ENCODE peak calls at places on chromosomes 6 and 20, in six cellular contexts. One of them, this sample, is unnamed.

GRCh38 chr6:73724389-73724788 is 28.4 kb downstream of the CD109 start:
- DNase-seq in body of pancreas: no peak
- DNase-seq in CD4-positive, alpha-beta T cell: no peak
- DNase-seq in heart right ventricle: no peak
- DNase-seq in AG04450: no peak
- DNase-seq in lower leg skin: no peak
- DNase-seq in this sample: no peak

GRCh38 chr20:9185511-9185910 is 116.6 kb downstream of the PLCB4 start:
- DNase-seq in body of pancreas: no peak
- DNase-seq in CD4-positive, alpha-beta T cell: no peak
- DNase-seq in heart right ventricle: no peak
- DNase-seq in AG04450: peak
- DNase-seq in lower leg skin: no peak
- DNase-seq in this sample: no peak

GRCh38 chr6:4660377-4661321 is 115.6 kb upstream of the CDYL start:
- DNase-seq in body of pancreas: no peak
- DNase-seq in CD4-positive, alpha-beta T cell: no peak
- DNase-seq in heart right ventricle: peak
- DNase-seq in AG04450: no peak
- DNase-seq in lower leg skin: no peak
- DNase-seq in this sample: no peak

GRCh38 chr20:49699200-49699992 is 14.3 kb downstream of the B4GALT5 start:
- DNase-seq in body of pancreas: no peak
- DNase-seq in CD4-positive, alpha-beta T cell: no peak
- DNase-seq in heart right ventricle: no peak
- DNase-seq in AG04450: no peak
- DNase-seq in lower leg skin: no peak
- DNase-seq in this sample: no peak

GRCh38 chr6:26043389-26044139 is 43.7 kb upstream of the HFE start:
- DNase-seq in body of pancreas: peak
- DNase-seq in CD4-positive, alpha-beta T cell: peak
- DNase-seq in heart right ventricle: peak
- DNase-seq in AG04450: peak
- DNase-seq in lower leg skin: peak
- DNase-seq in this sample: peak

GRCh38 chr6:165233089-165233488 is 76.3 kb downstream of the C6orf118 start:
- DNase-seq in body of pancreas: no peak
- DNase-seq in CD4-positive, alpha-beta T cell: no peak
- DNase-seq in heart right ventricle: no peak
- DNase-seq in AG04450: no peak
- DNase-seq in lower leg skin: no peak
- DNase-seq in this sample: no peak

GRCh38 chr20:23666189-23666588 is 22.6 kb downstream of the CST4 start:
- DNase-seq in body of pancreas: no peak
- DNase-seq in CD4-positive, alpha-beta T cell: no peak
- DNase-seq in heart right ventricle: no peak
- DNase-seq in AG04450: no peak
- DNase-seq in lower leg skin: peak
- DNase-seq in this sample: no peak

GRCh38 chr6:158413814-158414563 is 101.7 kb downstream of the TULP4 start:
- DNase-seq in body of pancreas: no peak
- DNase-seq in CD4-positive, alpha-beta T cell: no peak
- DNase-seq in heart right ventricle: no peak
- DNase-seq in AG04450: no peak
- DNase-seq in lower leg skin: no peak
- DNase-seq in this sample: no peak

GRCh38 chr20:25304025-25304549 is 56.2 kb downstream of the PYGB start:
- DNase-seq in body of pancreas: no peak
- DNase-seq in CD4-positive, alpha-beta T cell: no peak
- DNase-seq in heart right ventricle: no peak
- DNase-seq in AG04450: no peak
- DNase-seq in lower leg skin: no peak
- DNase-seq in this sample: no peak

GRCh38 chr6:131122007-131122406 is 13.3 kb upstream of the AKAP7 start:
- DNase-seq in body of pancreas: no peak
- DNase-seq in CD4-positive, alpha-beta T cell: no peak
- DNase-seq in heart right ventricle: no peak
- DNase-seq in AG04450: no peak
- DNase-seq in lower leg skin: no peak
- DNase-seq in this sample: no peak

GRCh38 chr6:131116755-131117360 is 18.4 kb upstream of the AKAP7 start:
- DNase-seq in body of pancreas: peak
- DNase-seq in CD4-positive, alpha-beta T cell: no peak
- DNase-seq in heart right ventricle: peak
- DNase-seq in AG04450: peak
- DNase-seq in lower leg skin: no peak
- DNase-seq in this sample: peak

GRCh38 chr6:131117866-131118265 is 17.4 kb upstream of the AKAP7 start:
- DNase-seq in body of pancreas: no peak
- DNase-seq in CD4-positive, alpha-beta T cell: no peak
- DNase-seq in heart right ventricle: no peak
- DNase-seq in AG04450: no peak
- DNase-seq in lower leg skin: no peak
- DNase-seq in this sample: no peak

GRCh38 chr6:131112252-131112651 is 23.0 kb upstream of the AKAP7 start:
- DNase-seq in body of pancreas: no peak
- DNase-seq in CD4-positive, alpha-beta T cell: no peak
- DNase-seq in heart right ventricle: no peak
- DNase-seq in AG04450: no peak
- DNase-seq in lower leg skin: no peak
- DNase-seq in this sample: no peak

GRCh38 chr6:131116321-131116720 is 18.9 kb upstream of the AKAP7 start:
- DNase-seq in body of pancreas: no peak
- DNase-seq in CD4-positive, alpha-beta T cell: no peak
- DNase-seq in heart right ventricle: no peak
- DNase-seq in AG04450: no peak
- DNase-seq in lower leg skin: no peak
- DNase-seq in this sample: no peak
- TF ChIP-seq CTCF in body of pancreas: no peak
- TF ChIP-seq CTCF in CD4-positive, alpha-beta T cell: no peak
- TF ChIP-seq CTCF in heart right ventricle: no peak
- TF ChIP-seq CTCF in AG04450: no peak
- TF ChIP-seq CTCF in lower leg skin: no peak
- TF ChIP-seq CTCF in this sample: no peak

GRCh38 chr6:33208089-33208967 is at the start of gene RING1:
- DNase-seq in body of pancreas: peak
- DNase-seq in CD4-positive, alpha-beta T cell: peak
- DNase-seq in heart right ventricle: peak
- DNase-seq in AG04450: no peak
- DNase-seq in lower leg skin: peak
- DNase-seq in this sample: peak
- TF ChIP-seq CTCF in body of pancreas: no peak
- TF ChIP-seq CTCF in CD4-positive, alpha-beta T cell: no peak
- TF ChIP-seq CTCF in heart right ventricle: no peak
- TF ChIP-seq CTCF in AG04450: no peak
- TF ChIP-seq CTCF in lower leg skin: no peak
- TF ChIP-seq CTCF in this sample: no peak

GRCh38 chr6:39821014-39821738 is 29.0 kb downstream of the DAAM2 start:
- DNase-seq in body of pancreas: no peak
- DNase-seq in CD4-positive, alpha-beta T cell: no peak
- DNase-seq in heart right ventricle: no peak
- DNase-seq in AG04450: no peak
- DNase-seq in lower leg skin: no peak
- DNase-seq in this sample: no peak
- TF ChIP-seq CTCF in body of pancreas: no peak
- TF ChIP-seq CTCF in CD4-positive, alpha-beta T cell: no peak
- TF ChIP-seq CTCF in heart right ventricle: no peak
- TF ChIP-seq CTCF in AG04450: no peak
- TF ChIP-seq CTCF in lower leg skin: no peak
- TF ChIP-seq CTCF in this sample: no peak

DNA sequence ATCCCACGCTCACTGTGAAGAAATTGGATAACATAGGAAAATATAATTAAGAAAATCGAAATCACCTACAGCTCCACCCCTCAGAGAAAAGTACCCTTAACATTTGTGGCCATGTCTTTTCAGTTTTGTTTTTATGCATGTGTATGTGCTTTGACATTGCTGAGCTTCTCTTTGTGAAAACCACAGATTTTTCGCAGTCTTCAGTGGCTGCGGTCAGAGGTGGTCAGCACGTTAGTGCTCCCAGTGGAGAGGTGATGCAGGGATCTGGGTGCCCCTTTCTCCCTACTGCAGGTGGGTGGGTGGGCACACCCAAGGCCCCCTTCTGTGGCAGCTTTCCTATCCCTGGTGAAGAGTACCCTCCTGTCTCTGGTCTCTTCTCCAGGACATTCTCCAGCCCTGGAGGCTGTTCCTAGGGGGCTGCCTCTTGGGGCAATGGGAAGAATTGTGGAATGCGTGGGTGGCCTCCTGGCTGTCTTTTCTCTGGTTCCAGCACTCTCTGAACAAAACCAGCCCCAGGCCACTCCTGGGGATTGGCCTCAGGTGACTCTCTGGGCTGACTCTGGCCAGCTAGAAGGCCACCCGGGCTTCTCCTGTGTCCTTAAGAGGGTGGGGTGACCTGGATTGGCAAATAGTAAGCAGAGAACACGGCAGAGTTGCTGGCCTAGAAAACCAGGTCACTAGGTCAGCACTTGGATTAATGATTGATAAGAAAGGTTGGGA is 49.8 kb upstream of the FANCE start:
- DNase-seq in body of pancreas: peak
- DNase-seq in CD4-positive, alpha-beta T cell: no peak
- DNase-seq in heart right ventricle: no peak
- DNase-seq in AG04450: no peak
- DNase-seq in lower leg skin: no peak
- DNase-seq in this sample: peak
- TF ChIP-seq CTCF in body of pancreas: no peak
- TF ChIP-seq CTCF in CD4-positive, alpha-beta T cell: no peak
- TF ChIP-seq CTCF in heart right ventricle: no peak
- TF ChIP-seq CTCF in AG04450: no peak
- TF ChIP-seq CTCF in lower leg skin: no peak
- TF ChIP-seq CTCF in this sample: no peak

DNA sequence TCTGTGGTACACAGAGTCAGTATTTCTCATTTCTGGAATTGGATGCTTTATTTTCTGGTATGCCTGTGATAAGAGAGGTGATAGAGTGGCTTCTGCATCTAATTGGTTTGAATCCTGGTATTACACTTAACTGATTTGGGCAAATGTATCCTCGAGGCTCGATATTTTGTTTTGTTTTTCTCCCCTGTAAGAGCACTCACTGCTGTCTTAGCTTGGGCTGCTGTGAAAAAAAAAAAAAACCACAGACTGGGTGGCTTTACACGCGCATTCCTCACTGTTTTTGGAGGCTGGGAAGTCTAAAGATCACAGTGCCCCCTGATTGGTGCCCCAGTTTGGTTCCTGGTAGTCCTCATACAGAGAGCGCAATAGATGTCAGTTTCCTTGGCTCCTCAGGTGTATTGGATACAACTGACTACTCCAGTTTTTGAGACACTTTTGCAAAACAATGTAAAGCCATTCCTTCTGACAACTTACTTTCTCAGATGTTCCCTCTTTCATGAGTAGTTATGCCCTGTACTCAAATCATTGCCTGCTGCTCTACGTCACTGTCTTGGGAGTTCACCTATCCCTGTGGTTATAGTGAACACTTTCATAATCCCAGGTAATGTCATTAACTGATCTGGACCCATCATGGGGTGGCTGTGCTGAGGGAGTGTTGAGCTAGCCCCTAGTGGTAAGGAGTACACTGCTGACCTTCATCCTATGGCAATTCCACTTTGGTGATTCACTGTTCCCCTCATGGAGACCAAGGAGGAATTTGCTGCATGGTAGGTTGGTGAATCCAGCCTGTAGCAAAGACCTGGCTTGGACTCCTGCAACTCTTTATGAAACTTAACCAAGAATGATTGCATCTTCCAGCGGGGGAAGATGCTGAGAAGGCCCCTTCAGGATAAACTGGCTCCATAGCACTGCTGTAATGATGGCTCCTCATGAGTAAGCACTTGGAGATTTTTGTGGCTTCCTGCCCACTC is 3.5 kb upstream of the ACAT2 start:
- DNase-seq in body of pancreas: no peak
- DNase-seq in CD4-positive, alpha-beta T cell: no peak
- DNase-seq in heart right ventricle: no peak
- DNase-seq in AG04450: peak
- DNase-seq in lower leg skin: no peak
- DNase-seq in this sample: no peak
- TF ChIP-seq CTCF in body of pancreas: no peak
- TF ChIP-seq CTCF in CD4-positive, alpha-beta T cell: no peak
- TF ChIP-seq CTCF in heart right ventricle: no peak
- TF ChIP-seq CTCF in AG04450: peak
- TF ChIP-seq CTCF in lower leg skin: no peak
- TF ChIP-seq CTCF in this sample: no peak

DNA sequence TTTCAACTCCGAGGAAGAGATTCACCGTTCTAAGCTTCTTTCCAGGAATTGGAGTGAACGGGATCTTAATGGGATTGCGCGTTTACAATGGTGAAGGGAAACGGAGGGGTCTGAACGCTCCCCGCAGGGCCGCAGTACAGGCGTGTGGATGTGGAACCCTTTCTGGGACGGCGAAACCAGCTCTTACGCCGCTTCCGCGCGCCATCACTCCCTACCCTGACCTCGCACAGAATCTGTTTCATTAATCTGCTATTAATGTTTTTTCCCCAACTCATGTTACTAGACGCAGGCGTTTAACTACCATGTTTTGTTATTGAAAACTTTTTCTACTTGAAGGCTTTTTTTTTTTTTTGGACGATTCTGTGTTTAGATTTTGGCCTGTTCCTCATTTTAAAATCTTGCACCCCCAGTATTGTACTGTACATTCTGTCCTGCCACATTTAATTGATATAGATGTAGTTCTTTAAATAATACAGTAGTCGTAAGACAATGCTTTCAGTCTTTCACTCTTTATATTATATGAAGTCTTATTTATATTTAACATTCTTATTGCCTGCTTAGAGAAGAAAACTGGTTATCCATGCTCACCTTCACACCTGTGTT is 691 bp upstream of the SUPT3H start:
- DNase-seq in body of pancreas: peak
- DNase-seq in CD4-positive, alpha-beta T cell: no peak
- DNase-seq in heart right ventricle: peak
- DNase-seq in AG04450: peak
- DNase-seq in lower leg skin: no peak
- DNase-seq in this sample: no peak
- TF ChIP-seq CTCF in body of pancreas: no peak
- TF ChIP-seq CTCF in CD4-positive, alpha-beta T cell: no peak
- TF ChIP-seq CTCF in heart right ventricle: no peak
- TF ChIP-seq CTCF in AG04450: no peak
- TF ChIP-seq CTCF in lower leg skin: no peak
- TF ChIP-seq CTCF in this sample: no peak

GRCh38 chr6:24935753-24936152 is at the start of gene RIPOR2:
- DNase-seq in body of pancreas: peak
- DNase-seq in CD4-positive, alpha-beta T cell: peak
- DNase-seq in heart right ventricle: no peak
- DNase-seq in AG04450: no peak
- DNase-seq in lower leg skin: no peak
- DNase-seq in this sample: no peak

GRCh38 chr6:24932832-24933231 is 2.9 kb downstream of the RIPOR2 start:
- DNase-seq in body of pancreas: no peak
- DNase-seq in CD4-positive, alpha-beta T cell: no peak
- DNase-seq in heart right ventricle: no peak
- DNase-seq in AG04450: no peak
- DNase-seq in lower leg skin: no peak
- DNase-seq in this sample: no peak

GRCh38 chr6:24933266-24933665 is 2.5 kb downstream of the RIPOR2 start:
- DNase-seq in body of pancreas: no peak
- DNase-seq in CD4-positive, alpha-beta T cell: no peak
- DNase-seq in heart right ventricle: no peak
- DNase-seq in AG04450: no peak
- DNase-seq in lower leg skin: no peak
- DNase-seq in this sample: no peak

GRCh38 chr6:24935323-24935722 is 437 bp downstream of the RIPOR2 start:
- DNase-seq in body of pancreas: no peak
- DNase-seq in CD4-positive, alpha-beta T cell: no peak
- DNase-seq in heart right ventricle: no peak
- DNase-seq in AG04450: no peak
- DNase-seq in lower leg skin: no peak
- DNase-seq in this sample: no peak

GRCh38 chr6:24933868-24934401 is 1.8 kb downstream of the RIPOR2 start:
- DNase-seq in body of pancreas: no peak
- DNase-seq in CD4-positive, alpha-beta T cell: peak
- DNase-seq in heart right ventricle: no peak
- DNase-seq in AG04450: no peak
- DNase-seq in lower leg skin: no peak
- DNase-seq in this sample: peak
- TF ChIP-seq CTCF in body of pancreas: peak
- TF ChIP-seq CTCF in CD4-positive, alpha-beta T cell: peak
- TF ChIP-seq CTCF in heart right ventricle: no peak
- TF ChIP-seq CTCF in AG04450: peak
- TF ChIP-seq CTCF in lower leg skin: no peak
- TF ChIP-seq CTCF in this sample: peak

This sample was measured in Calu3.